ENCODE peak calls at places on chromosomes 6 and 20, in nine cellular contexts. Z is dorsolateral prefrontal cortex, U is HFF-Myc, E is mammary epithelial cell, F is heart left ventricle, T is BJ, I is omental fat pad, G is GM12864, D is left ventricle myocardium inferior. O is an unnamed sample.

GRCh38 chr6:8529250-8529649 is 93.9 kb upstream of the SLC35B3 start:
- DNase-seq in T (no peak), G (no peak), F (no peak), E (no peak), U (no peak), I (no peak), D (no peak), Z (no peak), O (no peak)

GRCh38 chr6:35602133-35602946 is 86.4 kb downstream of the FKBP5 start:
- DNase-seq in I (no peak), Z (no peak), G (no peak), F (no peak), E (peak), D (no peak), T (no peak), U (no peak), O (peak)

GRCh38 chr20:45098096-45098773 is 2.7 kb downstream of the KCNS1 start:
- DNase-seq in U (no peak), D (no peak), E (no peak), G (no peak), I (no peak), Z (no peak), F (no peak), T (no peak), O (peak)

GRCh38 chr20:49100934-49101333 is 54.8 kb downstream of the CSE1L start:
- DNase-seq in F (no peak), G (no peak), E (no peak), I (no peak), D (no peak), U (no peak), Z (no peak), T (no peak), O (peak)

GRCh38 chr6:141394125-141394536 is 738.6 kb upstream of the GJE1 start:
- DNase-seq in G (no peak), T (no peak), Z (no peak), F (no peak), I (no peak), U (no peak), D (no peak), E (no peak), O (no peak)

GRCh38 chr6:57275384-57275783 is 42.0 kb upstream of the PRIM2 start:
- DNase-seq in D (no peak), I (no peak), Z (no peak), E (no peak), U (no peak), T (no peak), G (no peak), F (no peak), O (no peak)

GRCh38 chr6:25086500-25087091 is 150.8 kb upstream of the RIPOR2 start:
- DNase-seq in T (no peak), Z (no peak), E (no peak), F (no peak), U (no peak), G (no peak), D (no peak), I (no peak), O (no peak)

GRCh38 chr6:40714143-40714542 is 127.0 kb upstream of the LRFN2 start:
- DNase-seq in U (no peak), D (no peak), G (no peak), E (no peak), I (no peak), Z (no peak), T (no peak), F (no peak), O (no peak)

GRCh38 chr20:35552914-35553313 is 11.0 kb downstream of the ERGIC3 start:
- DNase-seq in E (no peak), F (no peak), I (no peak), T (no peak), U (no peak), G (no peak), Z (no peak), D (no peak), O (no peak)

GRCh38 chr20:36491901-36492617 is 49.3 kb upstream of the MYL9 start:
- DNase-seq in F (no peak), G (no peak), U (no peak), Z (no peak), T (no peak), E (peak), D (no peak), I (no peak), O (no peak)

GRCh38 chr20:1402149-1402548 is 9.3 kb upstream of the FKBP1A start:
- DNase-seq in Z (no peak), F (no peak), I (no peak), U (no peak), G (no peak), D (no peak), E (peak), T (no peak), O (peak)

GRCh38 chr6:41353333-41353732 is 17.9 kb downstream of the NCR2 start:
- DNase-seq in I (no peak), Z (no peak), U (no peak), T (no peak), E (no peak), F (no peak), G (no peak), D (no peak), O (no peak)

GRCh38 chr6:165805067-165805525 is 142.1 kb upstream of the PDE10A start:
- DNase-seq in D (no peak), U (no peak), I (no peak), Z (no peak), T (no peak), G (no peak), F (no peak), E (no peak), O (no peak)

GRCh38 chr20:46931699-46932098 is 37.1 kb downstream of the EYA2 start:
- DNase-seq in Z (no peak), G (no peak), F (no peak), E (no peak), I (no peak), T (no peak), D (no peak), U (no peak), O (peak)

GRCh38 chr20:33624399-33624798 is 37.7 kb upstream of the C20orf144 start:
- DNase-seq in T (no peak), D (no peak), F (no peak), I (no peak), G (no peak), E (no peak), U (no peak), Z (no peak), O (no peak)

GRCh38 chr6:143357152-143357551 is 93.3 kb downstream of the ADAT2 start:
- DNase-seq in E (no peak), Z (no peak), G (no peak), F (no peak), I (no peak), T (no peak), D (no peak), U (no peak), O (no peak)

GRCh38 chr6:43096451-43097097 is 20.5 kb downstream of the PTK7 start:
- DNase-seq in T (peak), G (no peak), Z (no peak), D (no peak), F (no peak), I (no peak), U (no peak), E (peak), O (peak)

GRCh38 chr6:162726997-162727346 is 594 bp downstream of the PRKN start:
- DNase-seq in G (no peak), U (no peak), T (no peak), F (no peak), E (no peak), D (no peak), Z (no peak), I (no peak), O (no peak)

GRCh38 chr6:93940381-93940780 is 521.0 kb upstream of the EPHA7 start:
- DNase-seq in T (no peak), I (no peak), U (no peak), D (no peak), E (no peak), Z (no peak), G (no peak), F (no peak), O (no peak)

GRCh38 chr6:140816696-140817095 is 1316.0 kb upstream of the GJE1 start:
- DNase-seq in T (no peak), D (no peak), I (no peak), E (no peak), F (no peak), U (no peak), Z (no peak), G (no peak), O (peak)

GRCh38 chr6:150492941-150493340 is 106.7 kb upstream of the PLEKHG1 start:
- DNase-seq in T (no peak), F (no peak), G (no peak), E (peak), I (no peak), U (peak), Z (no peak), D (no peak), O (peak)

GRCh38 chr6:109927052-109927451 is 51.1 kb upstream of the GPR6 start:
- DNase-seq in U (no peak), G (no peak), T (no peak), E (no peak), F (no peak), I (no peak), D (no peak), Z (no peak), O (no peak)

GRCh38 chr6:163922562-163922961 is 508.0 kb downstream of the QKI start:
- DNase-seq in G (no peak), Z (no peak), E (no peak), D (no peak), F (no peak), I (no peak), T (no peak), U (no peak), O (no peak)
- TF ChIP-seq CTCF in G (no peak), Z (no peak), E (no peak), D (no peak), F (no peak), I (no peak), T (no peak), U (no peak), O (no peak)

GRCh38 chr6:157831424-157832249 is 8.6 kb downstream of the SNX9 start:
- DNase-seq in U (no peak), T (no peak), Z (no peak), G (no peak), E (no peak), I (no peak), F (peak), D (no peak), O (peak)

GRCh38 chr6:157830354-157831017 is 7.4 kb downstream of the SNX9 start:
- DNase-seq in D (no peak), I (no peak), E (peak), F (no peak), U (no peak), Z (no peak), T (no peak), G (peak), O (no peak)

GRCh38 chr6:157832250-157832967 is 9.4 kb downstream of the SNX9 start:
- DNase-seq in F (no peak), I (no peak), E (peak), D (no peak), U (no peak), T (no peak), G (no peak), Z (no peak), O (peak)

GRCh38 chr6:157831018-157831369 is 7.9 kb downstream of the SNX9 start:
- DNase-seq in E (no peak), U (no peak), T (no peak), D (no peak), G (no peak), Z (no peak), I (no peak), F (no peak), O (no peak)

DNA sequence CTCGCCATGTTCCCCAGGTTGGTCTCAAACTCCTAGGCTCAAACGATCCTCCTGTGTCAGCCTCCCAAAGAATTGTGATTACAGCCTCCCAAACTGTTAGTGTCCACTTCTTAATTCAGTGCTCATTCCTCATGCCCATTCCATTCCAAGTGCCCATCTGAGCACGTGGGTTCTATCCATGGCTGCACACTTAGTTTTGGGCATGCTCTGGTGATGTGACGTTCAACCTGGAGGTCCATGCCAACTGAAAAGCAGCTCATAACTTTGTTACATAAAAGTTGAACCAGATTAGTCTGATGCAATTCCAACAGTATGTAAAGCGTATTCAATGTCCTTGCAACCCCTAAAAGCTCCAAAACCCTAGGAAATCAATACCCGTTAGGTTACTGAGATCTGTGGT is 11.5 kb downstream of the SNX9 start:
- DNase-seq in Z (no peak), F (no peak), G (no peak), U (no peak), T (no peak), D (no peak), I (no peak), E (no peak), O (no peak)
- TF ChIP-seq CTCF in Z (no peak), F (no peak), G (no peak), U (no peak), T (no peak), D (no peak), I (no peak), E (no peak), O (no peak)

GRCh38 chr20:25733903-25734302 is 37.2 kb upstream of the ZNF337 start:
- DNase-seq in D (no peak), I (no peak), Z (no peak), F (no peak), U (no peak), G (no peak), E (no peak), T (no peak), O (no peak)
- TF ChIP-seq CTCF in D (no peak), I (no peak), Z (no peak), F (no peak), U (no peak), G (no peak), E (no peak), T (no peak), O (no peak)

GRCh38 chr20:63176035-63176434 is 39.9 kb downstream of the YTHDF1 start:
- DNase-seq in F (no peak), D (no peak), E (no peak), U (no peak), T (no peak), Z (no peak), G (no peak), I (no peak), O (no peak)

GRCh38 chr20:63176448-63177133 is 39.3 kb downstream of the YTHDF1 start:
- DNase-seq in T (no peak), U (no peak), Z (no peak), D (no peak), E (no peak), G (no peak), I (no peak), F (no peak), O (no peak)

GRCh38 chr20:63177785-63178444 is 38.0 kb downstream of the YTHDF1 start:
- DNase-seq in I (no peak), E (no peak), D (no peak), U (no peak), F (no peak), Z (no peak), G (no peak), T (no peak), O (no peak)

GRCh38 chr20:63178445-63178818 is 37.5 kb downstream of the YTHDF1 start:
- DNase-seq in U (no peak), T (no peak), I (no peak), F (no peak), D (no peak), Z (no peak), G (no peak), E (no peak), O (no peak)

GRCh38 chr20:63177134-63177784 is 38.7 kb downstream of the YTHDF1 start:
- DNase-seq in F (no peak), U (no peak), E (no peak), Z (peak), G (no peak), D (no peak), T (no peak), I (no peak), O (no peak)
- TF ChIP-seq CTCF in F (no peak), U (no peak), E (no peak), Z (no peak), G (no peak), D (no peak), T (no peak), I (no peak), O (no peak)

O was measured in fibroblast of villous mesenchyme.